ENCODE peak calls at places on chromosome 1, in six cellular contexts. S is stimulated activated CD8-positive, alpha-beta memory T cell treated with anti-CD3 and anti-CD28 coated beads, Interleukin-7, amount 100 ng/mL, for 1 hour; T is stimulated activated CD4-positive, alpha-beta T cell treated with anti-CD3 and anti-CD28 coated beads, TNF-alpha, amount 100 ng/mL, for 4 hours; K is NCI-H774; W is activated T-cell treated with anti-CD3 and anti-CD28 coated beads for 1 hour; M is IMR-90. C is an unnamed sample.

GRCh38 chr1:93114403-93114802 is 35.3 kb downstream of the MTF2 start:
- DNase-seq in S (no peak), T (no peak), K (no peak), W (no peak), M (peak; percentile 50), C (no peak)

GRCh38 chr1:218775476-218776170 is 398.1 kb upstream of the LYPLAL1 start:
- DNase-seq in S (no peak), T (no peak), K (no peak), W (no peak), M (no peak), C (no peak)

GRCh38 chr1:196808529-196809235 is 10.8 kb upstream of the CFHR1 start:
- DNase-seq in S (no peak), T (no peak), K (no peak), W (no peak), M (no peak), C (no peak)

GRCh38 chr1:214637722-214638473 is 34.9 kb downstream of the CENPF start:
- DNase-seq in S (no peak), T (no peak), K (no peak), W (peak; percentile 5), M (peak; percentile 69), C (no peak)

GRCh38 chr1:227765261-227766014 is 30.2 kb downstream of the SNAP47 start:
- DNase-seq in S (no peak), T (no peak), K (no peak), W (no peak), M (no peak), C (no peak)

GRCh38 chr1:88462481-88463261 is 221.4 kb upstream of the PKN2 start:
- DNase-seq in S (no peak), T (no peak), K (peak; percentile 16), W (no peak), M (peak; percentile 17), C (no peak)

GRCh38 chr1:243841507-243841906 is 8.5 kb downstream of the AKT3 start:
- DNase-seq in S (no peak), T (no peak), K (no peak), W (no peak), M (peak; percentile 82), C (no peak)

GRCh38 chr1:220371324-220371723 is 99.1 kb upstream of the RAB3GAP2 start:
- DNase-seq in S (no peak), T (no peak), K (no peak), W (no peak), M (no peak), C (no peak)

GRCh38 chr1:118266436-118266835 is 81.4 kb upstream of the SPAG17 start:
- DNase-seq in S (no peak), T (no peak), K (no peak), W (no peak), M (no peak), C (no peak)

GRCh38 chr1:218588555-218589172 is 243.5 kb downstream of the TGFB2 start:
- DNase-seq in S (no peak), T (no peak), K (no peak), W (no peak), M (no peak), C (no peak)

GRCh38 chr1:68116643-68117235 is 66.3 kb upstream of the DIRAS3 start:
- DNase-seq in S (no peak), T (no peak), K (peak; percentile 45), W (peak; percentile 29), M (peak; percentile 61), C (no peak)

GRCh38 chr1:162905759-162906158 is 44.8 kb upstream of the CCDC190 start:
- DNase-seq in S (no peak), T (no peak), K (peak; percentile 70), W (no peak), M (peak; percentile 81), C (no peak)

GRCh38 chr1:83086346-83086745 is 912.6 kb downstream of the TTLL7 start:
- DNase-seq in S (no peak), T (no peak), K (no peak), W (no peak), M (no peak), C (no peak)

GRCh38 chr1:181097242-181097641 is 8.7 kb downstream of the IER5 start:
- DNase-seq in S (no peak), T (no peak), K (no peak), W (no peak), M (peak; percentile 61), C (no peak)

GRCh38 chr1:178021955-178022354 is 52.1 kb upstream of the SEC16B start:
- DNase-seq in S (no peak), T (no peak), K (no peak), W (no peak), M (no peak), C (no peak)